ENCODE peak calls at places on chromosomes 3 and 15, in six cellular contexts. A is lower lobe of right lung; O is CD4-positive, CD25-positive, alpha-beta regulatory T cell; Z is psoas muscle; Q is naive thymus-derived CD4-positive, alpha-beta T cell; V is AG04450. J is an unnamed sample. For H3K9me3, the result is how much of the 10 kb centered on the place peaks cover.

GRCh38 chr15:62977952-62978811 is 64.4 kb upstream of the TPM1 start:
- DNase-seq in A (no peak), O (no peak), Z (no peak), Q (no peak), V (no peak), J (no peak)

GRCh38 chr15:63504979-63505841 is 817 bp downstream of the USP3 start:
- DNase-seq in A (peak), O (peak), Z (peak), Q (peak), V (no peak), J (peak)

GRCh38 chr3:133442518-133442917 is 42.7 kb downstream of the BFSP2 start:
- DNase-seq in A (no peak), O (peak), Z (no peak), Q (no peak), V (no peak), J (no peak)

GRCh38 chr3:98188553-98188952 is 22.1 kb downstream of the OR5H15 start:
- DNase-seq in A (no peak), O (peak), Z (no peak), Q (no peak), V (no peak), J (no peak)

GRCh38 chr3:24351779-24352469 is 142.7 kb downstream of the THRB start:
- DNase-seq in A (no peak), O (no peak), Z (no peak), Q (no peak), V (no peak), J (no peak)

GRCh38 chr3:49629451-49629850 is 44.7 kb upstream of the APEH start:
- DNase-seq in A (no peak), O (no peak), Z (no peak), Q (no peak), V (no peak), J (no peak)

GRCh38 chr3:175153595-175153994 is 294.5 kb downstream of the NAALADL2 start:
- DNase-seq in A (no peak), O (no peak), Z (no peak), Q (no peak), V (no peak), J (no peak)

GRCh38 chr15:78702609-78703332 is 61.8 kb upstream of the CHRNB4 start:
- DNase-seq in A (no peak), O (no peak), Z (no peak), Q (no peak), V (no peak), J (no peak)

GRCh38 chr3:135762188-135762853 is 203.2 kb upstream of the PPP2R3A start:
- DNase-seq in A (no peak), O (no peak), Z (no peak), Q (no peak), V (no peak), J (no peak)

GRCh38 chr15:42107483-42107882 is 13.1 kb upstream of the PLA2G4D start:
- DNase-seq in A (no peak), O (peak), Z (no peak), Q (peak), V (no peak), J (no peak)

GRCh38 chr3:134357914-134358811 is 16.1 kb downstream of the AMOTL2 start:
- DNase-seq in A (peak), O (no peak), Z (peak), Q (no peak), V (peak), J (no peak)

GRCh38 chr3:8327739-8328138 is 173.9 kb upstream of the LMCD1 start:
- DNase-seq in A (no peak), O (no peak), Z (no peak), Q (no peak), V (no peak), J (no peak)

GRCh38 chr15:66461917-66462316 is 35.6 kb downstream of the SNAPC5 start:
- DNase-seq in A (no peak), O (no peak), Z (no peak), Q (no peak), V (no peak), J (no peak)

GRCh38 chr3:46891132-46891531 is 13.6 kb downstream of the PTH1R start:
- DNase-seq in A (no peak), O (no peak), Z (no peak), Q (no peak), V (no peak), J (no peak)

GRCh38 chr15:38559908-38560307 is 4.7 kb downstream of the RASGRP1 start:
- DNase-seq in A (no peak), O (no peak), Z (no peak), Q (no peak), V (no peak), J (no peak)

GRCh38 chr3:13078158-13078905 is 5.1 kb upstream of the IQSEC1 start:
- DNase-seq in A (no peak), O (no peak), Z (no peak), Q (no peak), V (no peak), J (no peak)

GRCh38 chr3:4888913-4889846 is 90.1 kb upstream of the BHLHE40 start:
- DNase-seq in A (no peak), O (peak), Z (no peak), Q (peak), V (no peak), J (no peak)

GRCh38 chr3:71392277-71392676 is 191.3 kb downstream of the FOXP1 start:
- DNase-seq in A (no peak), O (peak), Z (no peak), Q (no peak), V (no peak), J (no peak)

GRCh38 chr3:15325228-15325627 is 7.2 kb downstream of the SH3BP5 start:
- DNase-seq in A (no peak), O (no peak), Z (peak), Q (no peak), V (peak), J (no peak)

GRCh38 chr3:48402907-48403306 is 27.0 kb downstream of the PLXNB1 start:
- DNase-seq in A (no peak), O (no peak), Z (no peak), Q (no peak), V (no peak), J (no peak)

GRCh38 chr3:143352031-143352623 is 232.6 kb downstream of the CHST2 start:
- DNase-seq in A (no peak), O (no peak), Z (no peak), Q (no peak), V (no peak), J (no peak)

GRCh38 chr3:191502583-191502982 is 41.6 kb downstream of the PYDC2 start:
- DNase-seq in A (no peak), O (no peak), Z (no peak), Q (no peak), V (no peak), J (no peak)

GRCh38 chr3:41893977-41894376 is 67.9 kb downstream of the ULK4 start:
- DNase-seq in A (no peak), O (peak), Z (no peak), Q (no peak), V (no peak), J (no peak)

GRCh38 chr3:164550857-164551256 is 527.4 kb downstream of the SI start:
- DNase-seq in A (no peak), O (no peak), Z (no peak), Q (no peak), V (no peak), J (no peak)

GRCh38 chr3:100039075-100039474 is 75.2 kb downstream of the FILIP1L start:
- DNase-seq in A (no peak), O (no peak), Z (no peak), Q (no peak), V (no peak), J (no peak)

GRCh38 chr3:172202797-172203196 is 163.4 kb downstream of the FNDC3B start:
- DNase-seq in A (no peak), O (no peak), Z (no peak), Q (no peak), V (no peak), J (no peak)

GRCh38 chr15:57500979-57501576 is 90.6 kb upstream of the MYZAP start:
- DNase-seq in A (no peak), O (no peak), Z (no peak), Q (no peak), V (no peak), J (no peak)

GRCh38 chr3:11698326-11699082 is 54.8 kb upstream of the VGLL4 start:
- DNase-seq in A (no peak), O (no peak), Z (no peak), Q (no peak), V (no peak), J (no peak)

GRCh38 chr3:45644467-45645201 is 44.6 kb upstream of the SACM1L start:
- DNase-seq in A (no peak), O (no peak), Z (no peak), Q (no peak), V (peak), J (no peak)

GRCh38 chr3:45644063-45644462 is 45.1 kb upstream of the SACM1L start:
- DNase-seq in A (no peak), O (no peak), Z (no peak), Q (no peak), V (peak), J (no peak)

GRCh38 chr3:45647148-45647619 is 42.0 kb upstream of the SACM1L start:
- DNase-seq in A (no peak), O (no peak), Z (no peak), Q (no peak), V (peak), J (no peak)

GRCh38 chr3:45642731-45643152 is 46.5 kb upstream of the SACM1L start:
- DNase-seq in A (peak), O (no peak), Z (no peak), Q (no peak), V (no peak), J (no peak)

DNA sequence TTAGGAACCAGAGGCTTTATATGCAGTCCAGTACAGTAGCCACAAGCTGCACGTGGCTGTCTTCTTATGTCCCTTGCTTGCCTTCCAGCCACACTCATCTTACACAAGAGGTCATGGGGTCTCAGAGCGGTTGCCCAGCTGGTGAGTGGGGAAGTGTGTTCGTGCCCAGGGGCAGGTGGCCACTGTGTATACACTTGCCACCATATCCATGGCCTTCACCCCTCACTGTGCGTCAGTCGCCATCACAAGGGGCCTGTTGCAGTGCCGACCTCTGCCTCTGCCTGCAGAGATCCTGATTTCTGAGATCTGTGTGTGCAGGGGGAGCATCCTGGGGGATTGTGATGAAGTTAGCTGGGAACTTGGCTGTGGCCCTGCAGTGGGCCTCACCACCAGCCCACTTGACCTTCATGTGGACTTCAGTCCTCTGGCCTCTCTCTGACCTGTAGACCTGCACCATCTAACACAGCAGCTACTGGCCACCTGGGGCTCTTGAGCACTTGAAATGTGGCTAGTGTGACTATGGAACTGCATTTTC is 43.1 kb upstream of the SACM1L start:
- DNase-seq in A (peak), O (no peak), Z (no peak), Q (no peak), V (no peak), J (no peak)
- H3K9me3 ChIP-seq in A (under half), O (under half), Z (under half), Q (under half), V (under half), J (under half)

DNA sequence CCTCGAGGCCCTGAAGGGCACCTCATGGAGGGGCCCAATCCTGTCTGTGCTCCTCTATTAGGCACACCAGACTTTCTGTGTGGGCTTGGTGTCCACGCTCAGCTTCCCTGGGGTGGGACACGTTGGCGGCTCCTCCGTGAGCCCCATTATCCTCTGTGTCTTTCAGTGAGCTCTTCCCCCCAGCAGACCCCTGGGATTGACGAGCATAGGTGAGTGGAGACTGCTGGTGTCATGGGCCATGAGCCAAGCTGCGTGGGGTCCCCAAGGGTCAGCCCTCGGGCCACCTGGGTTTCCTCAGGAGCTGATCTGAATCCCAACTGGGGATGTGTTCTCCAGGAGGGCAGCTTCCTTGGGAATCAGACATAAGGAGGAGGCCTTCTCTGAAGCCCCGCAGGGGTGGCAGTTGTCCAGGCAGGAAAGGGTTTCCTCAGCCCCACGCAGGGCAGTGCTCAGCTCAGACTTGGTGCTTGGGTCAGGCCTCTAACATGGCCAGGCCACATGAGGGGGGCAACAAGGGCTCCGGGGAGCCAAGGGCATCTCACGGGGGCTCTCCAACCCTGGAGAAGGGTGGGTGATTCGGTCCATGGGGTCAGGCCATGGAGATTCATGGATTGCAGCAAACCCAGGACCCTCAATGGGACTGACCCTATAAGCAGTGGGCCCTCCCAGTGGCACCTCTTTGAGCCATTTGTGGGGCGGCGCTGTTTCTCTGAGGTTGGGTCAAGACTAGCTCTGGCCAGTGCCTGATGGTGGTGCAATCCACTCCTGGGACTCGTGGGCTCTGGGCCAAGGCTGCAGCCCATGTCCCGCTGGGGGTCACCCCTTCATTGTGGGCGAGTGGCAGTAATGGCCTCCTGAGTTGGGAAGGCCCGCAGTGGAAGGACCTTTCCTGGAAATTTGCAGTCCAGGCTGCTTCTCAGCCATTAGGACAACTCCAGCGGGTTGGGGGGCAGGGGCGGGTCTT is 222.5 kb downstream of the SNRPN start:
- DNase-seq in A (peak), O (no peak), Z (peak), Q (peak), V (no peak), J (peak)
- H3K9me3 ChIP-seq in A (under half), O (half or more), Z (under half), Q (under half), V (half or more), J (under half)

GRCh38 chr3:69833591-69833990 is 94.3 kb downstream of the MITF start:
- DNase-seq in A (no peak), O (no peak), Z (no peak), Q (no peak), V (no peak), J (no peak)
- H3K9me3 ChIP-seq in A (under half), O (under half), Z (under half), Q (under half), V (under half), J (under half)

DNA sequence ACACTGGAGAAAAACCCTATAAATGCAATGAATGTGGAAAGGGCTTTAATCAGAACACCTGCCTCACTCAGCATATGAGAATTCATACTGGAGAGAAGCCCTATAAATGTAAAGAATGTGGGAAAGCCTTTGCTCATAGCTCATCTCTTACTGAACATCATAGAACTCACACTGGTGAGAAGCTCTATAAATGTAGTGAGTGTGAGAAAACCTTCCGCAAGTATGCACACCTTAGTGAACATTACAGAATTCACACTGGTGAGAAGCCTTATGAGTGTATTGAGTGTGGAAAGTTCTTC is 7.4 kb upstream of the ZNF501 start:
- DNase-seq in A (no peak), O (no peak), Z (no peak), Q (no peak), V (no peak), J (no peak)
- H3K9me3 ChIP-seq in A (half or more), O (half or more), Z (half or more), Q (under half), V (half or more), J (half or more)